ENCODE peak calls at places on chromosome 19, in four cellular contexts. One of them, this sample, is unnamed.

GRCh38 chr19:18300930-18301717 is 19.7 kb upstream of the JUND start:
- DNase-seq in endodermal cell: peak; percentile 54
- DNase-seq in astrocyte of the spinal cord: peak; percentile 47
- DNase-seq in IMR-90: peak; percentile 62
- DNase-seq in this sample: peak; percentile 72

GRCh38 chr19:53671621-53672111 is 39.9 kb downstream of the DPRX start:
- DNase-seq in endodermal cell: no peak
- DNase-seq in astrocyte of the spinal cord: no peak
- DNase-seq in IMR-90: no peak
- DNase-seq in this sample: no peak

GRCh38 chr19:14764401-14764800 is 14.0 kb downstream of the ADGRE2 start:
- DNase-seq in endodermal cell: no peak
- DNase-seq in astrocyte of the spinal cord: no peak
- DNase-seq in IMR-90: no peak
- DNase-seq in this sample: no peak

GRCh38 chr19:7292352-7292949 is 1.8 kb downstream of the INSR start:
- DNase-seq in endodermal cell: peak; percentile 51
- DNase-seq in astrocyte of the spinal cord: no peak
- DNase-seq in IMR-90: no peak
- DNase-seq in this sample: no peak

GRCh38 chr19:41174297-41174928 is 18.6 kb upstream of the CYP2S1 start:
- DNase-seq in endodermal cell: peak; percentile 15
- DNase-seq in astrocyte of the spinal cord: no peak
- DNase-seq in IMR-90: no peak
- DNase-seq in this sample: no peak

GRCh38 chr19:49855676-49856573 is 5.0 kb downstream of the PTOV1 start:
- DNase-seq in endodermal cell: peak; percentile 66
- DNase-seq in astrocyte of the spinal cord: no peak
- DNase-seq in IMR-90: no peak
- DNase-seq in this sample: no peak

GRCh38 chr19:49546825-49547565 is 19.2 kb downstream of the RCN3 start:
- DNase-seq in endodermal cell: peak; percentile 91
- DNase-seq in astrocyte of the spinal cord: peak; percentile 85
- DNase-seq in IMR-90: peak; percentile 89
- DNase-seq in this sample: peak; percentile 99

GRCh38 chr19:1052349-1052967 is 12.6 kb downstream of the ABCA7 start:
- DNase-seq in endodermal cell: no peak
- DNase-seq in astrocyte of the spinal cord: no peak
- DNase-seq in IMR-90: no peak
- DNase-seq in this sample: no peak

GRCh38 chr19:51097166-51097736 is 11.0 kb downstream of the CTU1 start:
- DNase-seq in endodermal cell: peak; percentile 90
- DNase-seq in astrocyte of the spinal cord: peak; percentile 52
- DNase-seq in IMR-90: peak; percentile 62
- DNase-seq in this sample: peak; percentile 68

GRCh38 chr19:14979136-14979497 is 547 bp downstream of the SLC1A6 start:
- DNase-seq in endodermal cell: peak; percentile 75
- DNase-seq in astrocyte of the spinal cord: no peak
- DNase-seq in IMR-90: no peak
- DNase-seq in this sample: no peak

GRCh38 chr19:11038511-11038910 is 50.8 kb upstream of the LDLR start:
- DNase-seq in endodermal cell: no peak
- DNase-seq in astrocyte of the spinal cord: no peak
- DNase-seq in IMR-90: no peak
- DNase-seq in this sample: no peak

GRCh38 chr19:2661615-2662014 is 40.9 kb downstream of the GNG7 start:
- DNase-seq in endodermal cell: peak; percentile 71
- DNase-seq in astrocyte of the spinal cord: no peak
- DNase-seq in IMR-90: no peak
- DNase-seq in this sample: no peak

GRCh38 chr19:52739576-52739975 is 4.7 kb upstream of the ZNF611 start:
- DNase-seq in endodermal cell: peak; percentile 46
- DNase-seq in astrocyte of the spinal cord: no peak
- DNase-seq in IMR-90: no peak
- DNase-seq in this sample: no peak

GRCh38 chr19:10206226-10206873 is 11.6 kb upstream of the DNMT1 start:
- DNase-seq in endodermal cell: no peak
- DNase-seq in astrocyte of the spinal cord: peak; percentile 67
- DNase-seq in IMR-90: peak; percentile 66
- DNase-seq in this sample: peak; percentile 45

GRCh38 chr19:2247433-2248101 is 1.6 kb upstream of the AMH start:
- DNase-seq in endodermal cell: no peak
- DNase-seq in astrocyte of the spinal cord: no peak
- DNase-seq in IMR-90: no peak
- DNase-seq in this sample: no peak

GRCh38 chr19:19402656-19403372 is 2.7 kb upstream of the GATAD2A start:
- DNase-seq in endodermal cell: no peak
- DNase-seq in astrocyte of the spinal cord: no peak
- DNase-seq in IMR-90: no peak
- DNase-seq in this sample: peak; percentile 78

GRCh38 chr19:36003284-36003683 is 5.3 kb downstream of the SYNE4 start:
- DNase-seq in endodermal cell: no peak
- DNase-seq in astrocyte of the spinal cord: no peak
- DNase-seq in IMR-90: no peak
- DNase-seq in this sample: no peak

GRCh38 chr19:51497666-51498065 is 3.9 kb downstream of the SIGLEC12 start:
- DNase-seq in endodermal cell: no peak
- DNase-seq in astrocyte of the spinal cord: no peak
- DNase-seq in IMR-90: no peak
- DNase-seq in this sample: no peak

GRCh38 chr19:2345794-2346663 is 14.0 kb upstream of the TMPRSS9 start:
- DNase-seq in endodermal cell: no peak
- DNase-seq in astrocyte of the spinal cord: no peak
- DNase-seq in IMR-90: no peak
- DNase-seq in this sample: no peak

GRCh38 chr19:32483574-32483973 is 78.0 kb downstream of the DPY19L3 start:
- DNase-seq in endodermal cell: no peak
- DNase-seq in astrocyte of the spinal cord: no peak
- DNase-seq in IMR-90: no peak
- DNase-seq in this sample: no peak

GRCh38 chr19:1189419-1189818 is 15.4 kb upstream of the SBNO2 start:
- DNase-seq in endodermal cell: peak; percentile 79
- DNase-seq in astrocyte of the spinal cord: no peak
- DNase-seq in IMR-90: peak; percentile 35
- DNase-seq in this sample: no peak

GRCh38 chr19:14950421-14950820 is 9.1 kb downstream of the OR7C2 start:
- DNase-seq in endodermal cell: no peak
- DNase-seq in astrocyte of the spinal cord: no peak
- DNase-seq in IMR-90: no peak
- DNase-seq in this sample: no peak

GRCh38 chr19:18205180-18205915 is 1.5 kb upstream of the RAB3A start:
- DNase-seq in endodermal cell: peak; percentile 85
- DNase-seq in astrocyte of the spinal cord: peak; percentile 74
- DNase-seq in IMR-90: peak; percentile 89
- DNase-seq in this sample: peak; percentile 90

GRCh38 chr19:23415561-23416191 is 20.4 kb upstream of the ZNF91 start:
- DNase-seq in endodermal cell: peak; percentile 96
- DNase-seq in astrocyte of the spinal cord: no peak
- DNase-seq in IMR-90: no peak
- DNase-seq in this sample: no peak

GRCh38 chr19:13959141-13959961 is 7.0 kb downstream of the DCAF15 start:
- DNase-seq in endodermal cell: no peak
- DNase-seq in astrocyte of the spinal cord: no peak
- DNase-seq in IMR-90: no peak
- DNase-seq in this sample: no peak

GRCh38 chr19:35254341-35255297 is 5.8 kb downstream of the LSR start:
- DNase-seq in endodermal cell: no peak
- DNase-seq in astrocyte of the spinal cord: no peak
- DNase-seq in IMR-90: no peak
- DNase-seq in this sample: no peak

GRCh38 chr19:46471116-46471733 is at the start of gene PNMA8A:
- DNase-seq in endodermal cell: peak; percentile 96
- DNase-seq in astrocyte of the spinal cord: peak; percentile 78
- DNase-seq in IMR-90: peak; percentile 57
- DNase-seq in this sample: peak; percentile 85

GRCh38 chr19:7326105-7326877 is 22.4 kb upstream of the ARHGEF18 start:
- DNase-seq in endodermal cell: peak; percentile 93
- DNase-seq in astrocyte of the spinal cord: peak; percentile 4
- DNase-seq in IMR-90: no peak
- DNase-seq in this sample: no peak

GRCh38 chr19:588093-588742 is 1.5 kb upstream of the HCN2 start:
- DNase-seq in endodermal cell: peak; percentile 96
- DNase-seq in astrocyte of the spinal cord: peak; percentile 83
- DNase-seq in IMR-90: peak; percentile 72
- DNase-seq in this sample: peak; percentile 93

GRCh38 chr19:2546128-2547032 is 70.5 kb downstream of the GADD45B start:
- DNase-seq in endodermal cell: peak; percentile 85
- DNase-seq in astrocyte of the spinal cord: peak; percentile 39
- DNase-seq in IMR-90: no peak
- DNase-seq in this sample: no peak

GRCh38 chr19:46431824-46432223 is 3.1 kb upstream of the PNMA8C start:
- DNase-seq in endodermal cell: peak; percentile 86
- DNase-seq in astrocyte of the spinal cord: no peak
- DNase-seq in IMR-90: no peak
- DNase-seq in this sample: no peak

GRCh38 chr19:10450853-10451609 is 30.7 kb downstream of the PDE4A start:
- DNase-seq in endodermal cell: peak; percentile 87
- DNase-seq in astrocyte of the spinal cord: no peak
- DNase-seq in IMR-90: no peak
- DNase-seq in this sample: no peak

GRCh38 chr19:49393871-49394270 is 5.8 kb downstream of the KASH5 start:
- DNase-seq in endodermal cell: no peak
- DNase-seq in astrocyte of the spinal cord: no peak
- DNase-seq in IMR-90: no peak
- DNase-seq in this sample: no peak

GRCh38 chr19:15210323-15210774 is 9.6 kb upstream of the NOTCH3 start:
- DNase-seq in endodermal cell: no peak
- DNase-seq in astrocyte of the spinal cord: no peak
- DNase-seq in IMR-90: peak; percentile 59
- DNase-seq in this sample: peak; percentile 56

GRCh38 chr19:40366697-40367561 is 18.4 kb downstream of the PLD3 start:
- DNase-seq in endodermal cell: peak; percentile 88
- DNase-seq in astrocyte of the spinal cord: peak; percentile 61
- DNase-seq in IMR-90: peak; percentile 24
- DNase-seq in this sample: no peak

GRCh38 chr19:13804830-13805683 is 9.8 kb downstream of the ZSWIM4 start:
- DNase-seq in endodermal cell: peak; percentile 91
- DNase-seq in astrocyte of the spinal cord: no peak
- DNase-seq in IMR-90: no peak
- DNase-seq in this sample: no peak

GRCh38 chr19:45899253-45899652 is 3.2 kb downstream of the MYPOP start:
- DNase-seq in endodermal cell: no peak
- DNase-seq in astrocyte of the spinal cord: no peak
- DNase-seq in IMR-90: no peak
- DNase-seq in this sample: no peak

GRCh38 chr19:8338835-8339234 is 4.2 kb downstream of the KANK3 start:
- DNase-seq in endodermal cell: peak; percentile 74
- DNase-seq in astrocyte of the spinal cord: no peak
- DNase-seq in IMR-90: no peak
- DNase-seq in this sample: no peak

GRCh38 chr19:8342316-8342683 is 762 bp downstream of the KANK3 start:
- DNase-seq in endodermal cell: peak; percentile 66
- DNase-seq in astrocyte of the spinal cord: no peak
- DNase-seq in IMR-90: no peak
- DNase-seq in this sample: no peak

GRCh38 chr19:8343483-8343844 is 402 bp upstream of the KANK3 start:
- DNase-seq in endodermal cell: no peak
- DNase-seq in astrocyte of the spinal cord: no peak
- DNase-seq in IMR-90: no peak
- DNase-seq in this sample: no peak

GRCh38 chr19:8340341-8341096 is 2.5 kb downstream of the KANK3 start:
- DNase-seq in endodermal cell: peak; percentile 82
- DNase-seq in astrocyte of the spinal cord: no peak
- DNase-seq in IMR-90: no peak
- DNase-seq in this sample: no peak

GRCh38 chr19:8342684-8343482 is at the start of gene KANK3:
- DNase-seq in endodermal cell: peak; percentile 100
- DNase-seq in astrocyte of the spinal cord: peak; percentile 93
- DNase-seq in IMR-90: peak; percentile 90
- DNase-seq in this sample: peak; percentile 92
- H3K4me3 ChIP-seq in endodermal cell: peak within 1 kb of the TSS; percentile 75
- H3K4me3 ChIP-seq in astrocyte of the spinal cord: peak within 1 kb of the TSS; percentile 40
- H3K4me3 ChIP-seq in IMR-90: peak within 1 kb of the TSS; percentile 44
- H3K4me3 ChIP-seq in this sample: peak within 1 kb of the TSS; percentile 66

GRCh38 chr19:56134655-56134922 is 6.5 kb upstream of the ZNF444 start:
- DNase-seq in endodermal cell: no peak
- DNase-seq in astrocyte of the spinal cord: no peak
- DNase-seq in IMR-90: no peak
- DNase-seq in this sample: no peak
- H3K4me3 ChIP-seq in endodermal cell: no peak overlapping the region
- H3K4me3 ChIP-seq in astrocyte of the spinal cord: no peak overlapping the region
- H3K4me3 ChIP-seq in IMR-90: no peak overlapping the region
- H3K4me3 ChIP-seq in this sample: no peak overlapping the region

DNA sequence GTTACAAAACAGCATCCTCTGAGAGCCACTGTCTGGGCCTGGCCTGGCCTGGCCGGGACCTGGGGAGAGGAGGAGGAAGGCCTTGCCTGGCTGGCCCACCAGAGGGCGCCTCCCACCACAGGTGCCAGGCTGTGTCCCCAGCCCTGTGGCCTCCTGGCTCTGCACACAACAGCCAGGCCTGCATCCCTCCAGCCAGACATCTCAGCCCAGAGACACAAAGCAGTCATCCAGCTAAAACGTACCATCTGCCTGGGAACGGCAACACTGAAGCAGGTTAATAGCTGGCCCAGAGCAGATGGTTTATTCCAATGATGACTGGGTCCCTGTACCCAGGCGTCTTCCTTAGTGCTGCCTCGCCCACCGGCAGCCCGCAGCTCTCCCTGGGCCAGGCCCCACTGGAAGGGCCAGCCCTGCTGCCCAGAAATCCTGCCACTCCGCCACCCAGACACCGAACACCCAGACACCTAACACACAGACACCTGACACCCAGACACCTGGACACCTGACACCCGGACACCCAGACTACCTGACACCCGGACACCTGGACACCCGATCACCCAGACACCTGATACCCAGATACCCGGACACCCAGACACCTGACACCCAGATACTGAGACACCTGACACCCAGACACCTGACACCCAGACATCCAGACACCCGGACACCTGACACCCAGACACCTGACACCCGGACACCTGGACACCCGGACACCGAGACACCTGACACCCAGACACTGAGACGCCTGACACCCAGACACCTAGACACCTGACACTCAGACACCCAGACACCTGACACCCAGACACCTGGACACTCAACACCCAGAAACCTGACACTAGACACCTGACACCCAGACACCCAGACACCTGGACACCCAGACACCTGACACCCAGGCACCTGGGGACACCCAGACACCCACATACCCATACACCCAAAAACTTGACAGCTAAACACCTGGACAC is 20.1 kb downstream of the C19orf12 start:
- DNase-seq in endodermal cell: peak; percentile 95
- DNase-seq in astrocyte of the spinal cord: peak; percentile 57
- DNase-seq in IMR-90: peak; percentile 70
- DNase-seq in this sample: peak; percentile 87
- H3K4me3 ChIP-seq in endodermal cell: no peak overlapping the region
- H3K4me3 ChIP-seq in astrocyte of the spinal cord: no peak overlapping the region
- H3K4me3 ChIP-seq in IMR-90: no peak overlapping the region
- H3K4me3 ChIP-seq in this sample: no peak overlapping the region

DNA sequence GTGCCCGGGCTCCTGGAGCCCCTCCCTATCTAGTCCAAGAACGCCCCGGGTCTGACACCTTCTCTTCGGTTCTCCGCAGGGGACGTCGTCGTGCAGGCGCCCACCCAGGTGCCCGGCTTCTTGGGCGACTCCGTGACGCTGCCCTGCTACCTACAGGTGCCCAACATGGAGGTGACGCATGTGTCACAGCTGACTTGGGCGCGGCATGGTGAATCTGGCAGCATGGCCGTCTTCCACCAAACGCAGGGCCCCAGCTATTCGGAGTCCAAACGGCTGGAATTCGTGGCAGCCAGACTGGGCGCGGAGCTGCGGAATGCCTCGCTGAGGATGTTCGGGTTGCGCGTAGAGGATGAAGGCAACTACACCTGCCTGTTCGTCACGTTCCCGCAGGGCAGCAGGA is 3.4 kb downstream of the PVR start:
- DNase-seq in endodermal cell: no peak
- DNase-seq in astrocyte of the spinal cord: no peak
- DNase-seq in IMR-90: no peak
- DNase-seq in this sample: no peak
- H3K4me3 ChIP-seq in endodermal cell: no peak overlapping the region
- H3K4me3 ChIP-seq in astrocyte of the spinal cord: no peak overlapping the region
- H3K4me3 ChIP-seq in IMR-90: no peak overlapping the region
- H3K4me3 ChIP-seq in this sample: no peak overlapping the region

This sample was measured in adipocyte.